ENCODE peak calls at places on chromosomes 11 and 22, in six cellular contexts. A is right lobe of liver, F is stomach, T is heart right ventricle, Q is neuronal stem cell, O is WERI-Rb-1. E is an unnamed sample.

GRCh38 chr11:83778598-83778997 is 492.4 kb upstream of the CCDC90B start:
- DNase-seq in Q (no peak), A (no peak), F (no peak), O (no peak), T (no peak), E (no peak)

GRCh38 chr11:111376453-111376871 is 2.6 kb downstream of the POU2AF1 start:
- DNase-seq in A (no peak), O (no peak), F (no peak), T (no peak), Q (no peak), E (no peak)

GRCh38 chr22:31893460-31893859 is 50.9 kb upstream of the YWHAH start:
- DNase-seq in O (no peak), A (no peak), T (no peak), F (peak), Q (no peak), E (no peak)

GRCh38 chr22:20885017-20885556 is 26.3 kb downstream of the SNAP29 start:
- DNase-seq in A (no peak), F (no peak), T (no peak), Q (no peak), O (no peak), E (no peak)

GRCh38 chr11:46472662-46472994 is 81.1 kb upstream of the CHRM4 start:
- DNase-seq in T (no peak), A (peak), F (peak), Q (no peak), O (no peak), E (no peak)

GRCh38 chr22:32644252-32645100 is 157.0 kb upstream of the TIMP3 start:
- DNase-seq in F (peak), A (peak), T (peak), Q (no peak), O (no peak), E (no peak)

GRCh38 chr11:71240865-71241691 is 11.3 kb downstream of the SHANK2 start:
- DNase-seq in F (peak), A (peak), O (no peak), Q (no peak), T (no peak), E (no peak)

GRCh38 chr11:32615422-32615821 is 31.8 kb downstream of the EIF3M start:
- DNase-seq in Q (no peak), T (no peak), A (no peak), O (no peak), F (no peak), E (no peak)

GRCh38 chr11:13010737-13011342 is 1.7 kb downstream of the RASSF10 start:
- DNase-seq in Q (peak), O (no peak), F (peak), T (no peak), A (no peak), E (peak)

GRCh38 chr11:34916810-34917780 is 677 bp downstream of the PDHX start:
- DNase-seq in O (no peak), T (no peak), Q (no peak), A (no peak), F (no peak), E (no peak)

GRCh38 chr11:44568706-44569473 is 3.4 kb downstream of the CD82 start:
- DNase-seq in O (no peak), A (peak), T (peak), Q (no peak), F (peak), E (peak)

GRCh38 chr11:14374922-14375630 is 16.1 kb upstream of the RRAS2 start:
- DNase-seq in Q (no peak), O (no peak), A (no peak), F (no peak), T (no peak), E (no peak)

GRCh38 chr11:126034026-126034822 is 28.4 kb downstream of the CDON start:
- DNase-seq in T (no peak), O (no peak), F (no peak), Q (peak), A (no peak), E (no peak)

GRCh38 chr22:20494978-20495860 is at the start of gene KLHL22:
- DNase-seq in F (peak), T (peak), O (peak), A (peak), Q (peak), E (peak)

GRCh38 chr22:42258126-42258525 is 12.3 kb downstream of the TCF20 start:
- DNase-seq in F (no peak), T (no peak), A (no peak), O (no peak), Q (no peak), E (no peak)

GRCh38 chr11:62708423-62709261 is 1.2 kb downstream of the GNG3 start:
- DNase-seq in F (peak), A (no peak), O (no peak), Q (no peak), T (no peak), E (no peak)

GRCh38 chr22:30283342-30283741 is 6.0 kb downstream of the CASTOR1 start:
- DNase-seq in T (no peak), F (no peak), Q (no peak), A (no peak), O (no peak), E (peak)

GRCh38 chr11:35404397-35404775 is 15.0 kb downstream of the SLC1A2 start:
- DNase-seq in O (peak), Q (no peak), F (peak), A (peak), T (peak), E (peak)

GRCh38 chr11:130071211-130071712 is 1.6 kb downstream of the APLP2 start:
- DNase-seq in O (no peak), A (no peak), T (no peak), F (no peak), Q (no peak), E (no peak)

GRCh38 chr22:40855104-40855959 is 1.1 kb downstream of the ST13 start:
- DNase-seq in A (no peak), T (no peak), F (no peak), Q (no peak), O (no peak), E (no peak)

GRCh38 chr22:32745251-32745995 is 56.1 kb upstream of the TIMP3 start:
- DNase-seq in A (no peak), T (peak), F (no peak), Q (peak), O (peak), E (no peak)

GRCh38 chr11:8870461-8871282 is 40.3 kb upstream of the AKIP1 start:
- DNase-seq in O (peak), F (peak), T (peak), A (peak), Q (peak), E (peak)

GRCh38 chr11:118078972-118079411 is 2.1 kb downstream of the TMPRSS4 start:
- DNase-seq in T (no peak), F (no peak), A (no peak), O (no peak), Q (no peak), E (no peak)

GRCh38 chr11:75150879-75151278 is at the start of gene SLCO2B1:
- DNase-seq in Q (no peak), A (no peak), T (no peak), F (no peak), O (no peak), E (no peak)

GRCh38 chr11:62850911-62851806 is 11.8 kb upstream of the WDR74 start:
- DNase-seq in F (no peak), Q (no peak), O (no peak), T (no peak), A (no peak), E (no peak)

GRCh38 chr22:46457502-46458488 is 79.6 kb downstream of the CELSR1 start:
- DNase-seq in A (no peak), Q (no peak), T (no peak), F (no peak), O (no peak), E (peak)

GRCh38 chr11:72470386-72470785 is 36.1 kb upstream of the CLPB start:
- DNase-seq in O (no peak), F (no peak), A (no peak), T (no peak), Q (no peak), E (no peak)

GRCh38 chr11:7657306-7658025 is 15.8 kb downstream of the CYB5R2 start:
- DNase-seq in Q (peak), A (peak), F (peak), T (peak), O (peak), E (peak)

GRCh38 chr11:104105155-104105554 is 58.8 kb downstream of the PDGFD start:
- DNase-seq in Q (no peak), A (no peak), O (no peak), T (no peak), F (no peak), E (no peak)

GRCh38 chr11:2791521-2792375 is 92.0 kb upstream of the KCNQ1OT1 start:
- DNase-seq in Q (no peak), A (peak), T (peak), O (peak), F (peak), E (peak)

DNA sequence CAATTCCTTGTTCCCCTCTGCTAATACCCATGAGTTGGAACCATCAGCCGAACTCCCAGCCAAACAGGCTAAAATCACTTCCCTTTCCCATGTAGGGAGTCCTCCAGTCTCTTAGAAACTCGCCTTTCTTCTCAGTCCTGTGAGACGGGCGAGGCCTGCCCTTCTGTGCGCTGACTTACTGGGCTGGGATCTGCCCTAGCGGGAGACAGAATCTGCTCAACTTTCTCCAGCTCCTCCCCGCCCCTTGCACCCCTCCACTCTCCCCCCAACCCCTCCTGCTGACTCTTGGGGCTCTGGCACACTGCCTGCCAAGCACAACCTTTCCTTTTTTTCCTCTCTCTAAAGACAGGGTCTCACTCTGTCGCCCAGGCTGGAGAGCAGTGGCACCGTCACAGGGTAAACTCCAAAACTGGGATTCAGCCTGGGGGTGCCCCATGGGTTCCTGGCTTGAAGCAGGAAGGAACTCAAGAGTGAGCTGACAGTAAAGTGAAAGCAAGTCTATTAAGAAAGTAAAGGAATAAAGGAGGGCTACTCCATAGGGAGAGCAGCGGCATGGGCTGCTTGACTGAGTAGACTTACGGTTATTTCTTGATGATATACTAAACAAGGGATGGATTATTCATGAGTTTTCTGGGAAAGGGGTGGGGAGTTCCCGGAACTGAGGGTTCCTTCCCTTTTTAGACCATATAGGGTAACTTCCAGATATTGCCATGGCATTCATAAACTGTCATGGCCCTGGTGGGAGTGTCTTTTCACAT is 53.1 kb upstream of the EMID1 start:
- DNase-seq in T (peak), Q (no peak), F (peak), A (no peak), O (no peak), E (no peak)
- H3K4me3 ChIP-seq in T (no peak), Q (no peak), F (no peak), A (no peak), O (no peak), E (peak)

GRCh38 chr11:20161230-20161918 is 1.1 kb upstream of the DBX1 start:
- DNase-seq in T (no peak), A (no peak), O (peak), Q (no peak), F (no peak), E (no peak)

GRCh38 chr11:20161923-20162322 is 1.6 kb upstream of the DBX1 start:
- DNase-seq in Q (no peak), F (no peak), O (no peak), A (no peak), T (no peak), E (no peak)

GRCh38 chr11:20162340-20162739 is 2.1 kb upstream of the DBX1 start:
- DNase-seq in T (no peak), O (no peak), Q (no peak), A (no peak), F (no peak), E (no peak)

GRCh38 chr11:20159680-20160381 is 444 bp downstream of the DBX1 start:
- DNase-seq in F (no peak), A (no peak), Q (no peak), O (no peak), T (no peak), E (no peak)

GRCh38 chr11:20160425-20161229 is at the start of gene DBX1:
- DNase-seq in T (no peak), A (no peak), Q (no peak), O (no peak), F (no peak), E (no peak)
- H3K4me3 ChIP-seq in T (no peak), A (no peak), Q (peak), O (peak), F (no peak), E (no peak)

DNA sequence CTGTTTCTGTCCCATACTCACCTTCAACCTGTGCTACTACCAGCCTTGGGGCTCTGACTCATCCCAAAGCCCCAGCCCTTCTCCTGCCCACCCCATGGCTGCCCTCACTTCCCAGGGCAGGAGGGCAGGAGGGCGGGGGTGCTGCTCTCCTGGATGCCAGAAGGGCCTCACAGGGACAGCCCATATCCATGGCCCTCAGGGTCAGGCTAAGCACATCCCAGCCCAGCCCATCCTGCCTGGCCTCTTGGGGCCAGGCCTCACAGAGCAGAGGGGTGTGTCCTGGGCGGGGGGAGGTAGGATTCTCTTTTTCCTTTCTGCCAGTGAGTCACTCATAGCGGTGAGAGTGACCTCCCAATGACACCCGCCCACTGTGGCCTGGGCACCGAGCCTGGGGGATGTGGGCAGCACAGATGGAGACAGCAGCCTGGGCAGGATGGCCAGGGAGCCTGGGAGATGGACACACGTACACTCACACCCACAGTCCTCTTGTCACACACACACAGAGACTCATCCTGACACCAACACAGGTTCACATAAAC is 2.4 kb downstream of the LTBP3 start:
- DNase-seq in F (no peak), O (no peak), T (peak), Q (no peak), A (peak), E (peak)
- H3K4me3 ChIP-seq in F (no peak), O (no peak), T (no peak), Q (no peak), A (no peak), E (no peak)

GRCh38 chr11:122181372-122181771 is 65.4 kb upstream of the BLID start:
- DNase-seq in Q (no peak), A (no peak), O (no peak), F (no peak), T (no peak), E (no peak)

GRCh38 chr11:122181893-122182292 is 65.9 kb upstream of the BLID start:
- DNase-seq in F (no peak), Q (no peak), T (no peak), A (no peak), O (no peak), E (no peak)

GRCh38 chr11:122178795-122179194 is 62.8 kb upstream of the BLID start:
- DNase-seq in A (no peak), Q (no peak), O (no peak), T (no peak), F (no peak), E (no peak)

GRCh38 chr11:122180435-122180834 is 64.4 kb upstream of the BLID start:
- DNase-seq in O (no peak), A (no peak), T (no peak), Q (no peak), F (no peak), E (no peak)

GRCh38 chr11:122179966-122180365 is 64.0 kb upstream of the BLID start:
- DNase-seq in F (no peak), T (no peak), A (no peak), O (no peak), Q (no peak), E (no peak)
- H3K4me3 ChIP-seq in F (no peak), T (no peak), A (no peak), O (no peak), Q (no peak), E (no peak)

DNA sequence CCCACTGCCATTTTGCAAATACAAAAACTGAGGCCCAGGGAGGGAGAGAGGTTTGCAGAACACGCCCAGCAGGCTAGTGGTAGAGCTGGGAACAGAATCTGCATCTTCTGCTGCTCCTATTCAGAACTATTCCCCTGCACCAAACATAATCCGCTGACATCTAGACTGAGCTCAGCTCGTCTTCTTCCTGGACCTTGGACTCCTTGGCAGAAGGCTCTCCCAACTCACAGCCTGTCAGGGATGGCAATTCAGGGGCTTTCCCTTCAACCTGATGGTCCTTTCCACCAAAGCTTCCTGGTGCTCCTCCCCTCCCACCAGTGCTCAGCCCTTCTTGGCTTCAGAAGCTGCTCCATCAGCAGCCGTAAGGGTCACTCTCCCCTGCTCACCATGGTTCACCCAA is 9.5 kb upstream of the NPAS4 start:
- DNase-seq in F (no peak), Q (no peak), O (no peak), T (no peak), A (no peak), E (no peak)
- H3K4me3 ChIP-seq in F (peak), Q (no peak), O (no peak), T (no peak), A (no peak), E (no peak)

GRCh38 chr11:66051371-66051765 is 796 bp upstream of the SF3B2 start:
- DNase-seq in O (no peak), Q (no peak), T (no peak), A (no peak), F (no peak), E (no peak)

GRCh38 chr11:66048525-66049313 is at the start of gene GAL3ST3:
- DNase-seq in F (no peak), T (no peak), Q (peak), O (peak), A (no peak), E (no peak)

GRCh38 chr11:66052664-66052982 is 459 bp downstream of the SF3B2 start:
- DNase-seq in F (peak), Q (no peak), A (no peak), T (no peak), O (no peak), E (no peak)

GRCh38 chr11:66051766-66052663 is at the start of gene SF3B2:
- DNase-seq in O (peak), T (peak), A (peak), F (peak), Q (peak), E (peak)

GRCh38 chr11:66050581-66051231 is 1.5 kb upstream of the SF3B2 start:
- DNase-seq in F (no peak), O (peak), A (no peak), T (no peak), Q (no peak), E (no peak)
- H3K4me3 ChIP-seq in F (no peak), O (peak), A (no peak), T (no peak), Q (no peak), E (no peak)

GRCh38 chr22:24554316-24555159 is at the start of gene GUCD1:
- DNase-seq in Q (no peak), F (peak), T (no peak), O (peak), A (peak), E (peak)
- H3K4me3 ChIP-seq in Q (peak), F (peak), T (peak), O (peak), A (peak), E (peak)

GRCh38 chr22:26529345-26529744 is 17.1 kb upstream of the TFIP11 start:
- DNase-seq in Q (no peak), A (peak), O (no peak), F (no peak), T (no peak), E (peak)

GRCh38 chr22:26524870-26525269 is 12.6 kb upstream of the TFIP11 start:
- DNase-seq in Q (no peak), F (no peak), T (no peak), A (no peak), O (no peak), E (no peak)

GRCh38 chr22:26527167-26527566 is 14.9 kb upstream of the TFIP11 start:
- DNase-seq in O (peak), T (no peak), Q (no peak), A (no peak), F (no peak), E (no peak)

GRCh38 chr22:26526165-26526564 is 13.9 kb upstream of the TFIP11 start:
- DNase-seq in O (no peak), T (no peak), F (no peak), Q (no peak), A (no peak), E (no peak)

DNA sequence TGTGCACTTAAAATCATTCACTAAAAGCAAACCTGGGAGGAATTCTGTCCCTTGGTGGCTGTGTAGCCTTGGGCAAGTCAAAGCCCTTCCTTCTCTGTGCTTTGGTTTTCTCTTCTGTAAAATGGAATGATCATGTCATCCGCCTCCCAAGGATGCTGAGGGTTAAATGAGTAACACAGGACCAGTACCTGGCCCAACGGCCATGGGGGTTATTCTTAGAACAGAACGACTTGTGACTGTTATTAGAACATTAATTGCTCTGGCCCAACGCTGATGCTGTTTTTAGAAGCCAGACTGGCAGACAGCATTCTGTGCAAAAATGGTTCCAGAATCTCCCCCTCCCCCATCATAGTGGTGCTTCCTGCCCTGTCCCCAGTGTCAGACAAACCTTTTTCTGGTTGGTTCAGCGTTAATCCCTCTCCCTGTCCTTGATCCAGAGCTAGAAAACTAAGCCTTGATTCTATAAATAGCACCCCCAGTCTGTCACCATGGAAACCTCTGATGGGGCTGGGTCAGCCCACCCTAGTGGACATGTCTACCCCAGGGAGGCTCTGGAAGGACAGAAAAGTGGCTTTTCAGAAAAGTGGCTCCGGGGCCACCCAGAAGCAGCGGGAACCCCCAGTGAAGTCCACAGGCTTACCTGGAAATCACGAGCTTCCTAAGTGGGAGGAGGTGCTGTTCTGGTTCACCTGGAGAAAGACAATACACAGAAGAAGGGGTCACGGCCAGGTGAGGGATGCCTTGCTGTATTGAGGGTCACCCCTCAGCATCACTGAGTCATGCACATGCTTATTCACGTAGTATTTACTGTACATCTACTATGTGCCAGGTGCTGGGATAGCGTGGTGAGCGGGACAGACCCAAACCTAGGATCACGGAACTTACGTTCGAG is 15.5 kb upstream of the TFIP11 start:
- DNase-seq in T (no peak), Q (no peak), F (no peak), A (peak), O (peak), E (no peak)
- H3K4me3 ChIP-seq in T (no peak), Q (peak), F (no peak), A (peak), O (no peak), E (no peak)

GRCh38 chr11:76666830-76667229 is 3.7 kb downstream of the LRRC32 start:
- DNase-seq in A (no peak), Q (no peak), T (no peak), O (no peak), F (no peak), E (no peak)
- H3K4me3 ChIP-seq in A (no peak), Q (no peak), T (peak), O (no peak), F (peak), E (peak)

E was measured in left lung.